ENCODE peak calls at places on chromosomes 1 and 21, in five cellular contexts. O is SW480, E is ELR, A is tibial artery, P is Panc1. F is an unnamed sample.

GRCh38 chr1:221174598-221174997 is 295.4 kb downstream of the HLX start:
- DNase-seq in A (peak), P (no peak), E (no peak), O (no peak), F (no peak)

GRCh38 chr1:155050560-155051341 is at the start of gene ADAM15:
- DNase-seq in E (peak), O (peak), P (no peak), A (peak), F (no peak)

GRCh38 chr21:38768385-38769071 is 37.2 kb upstream of the ETS2 start:
- DNase-seq in A (no peak), P (peak), E (peak), O (no peak), F (no peak)

GRCh38 chr1:69787151-69787550 is 219.4 kb downstream of the LRRC7 start:
- DNase-seq in A (no peak), O (no peak), P (no peak), E (no peak), F (no peak)

GRCh38 chr1:200488375-200489165 is 78.7 kb upstream of the ZNF281 start:
- DNase-seq in A (no peak), O (peak), E (peak), P (peak), F (peak)

GRCh38 chr1:151970128-151970527 is 23.5 kb downstream of the S100A10 start:
- DNase-seq in O (no peak), E (no peak), A (no peak), P (no peak), F (no peak)

GRCh38 chr1:23667411-23667810 is 24.2 kb upstream of the RPL11 start:
- DNase-seq in P (no peak), E (no peak), A (no peak), O (no peak), F (no peak)

GRCh38 chr21:44908496-44908895 is 12.2 kb downstream of the ITGB2 start:
- DNase-seq in A (no peak), E (no peak), O (no peak), P (no peak), F (no peak)

GRCh38 chr1:204990059-204990664 is 52.9 kb upstream of the CNTN2 start:
- DNase-seq in O (no peak), P (no peak), A (no peak), E (peak), F (no peak)

GRCh38 chr1:229907884-229908633 is 159.0 kb upstream of the GALNT2 start:
- DNase-seq in A (no peak), E (no peak), P (no peak), O (no peak), F (no peak)

GRCh38 chr1:82388679-82389078 is 587.9 kb downstream of the ADGRL2 start:
- DNase-seq in A (no peak), O (no peak), P (no peak), E (peak), F (no peak)

GRCh38 chr21:45142469-45142868 is 68.1 kb downstream of the ADARB1 start:
- DNase-seq in A (peak), O (peak), P (no peak), E (peak), F (no peak)

GRCh38 chr1:183506561-183506960 is 34.3 kb downstream of the SMG7 start:
- DNase-seq in O (no peak), A (no peak), E (no peak), P (no peak), F (no peak)

GRCh38 chr1:93471911-93472310 is 24.0 kb downstream of the FNBP1L start:
- DNase-seq in P (no peak), O (no peak), A (no peak), E (peak), F (peak)

GRCh38 chr1:212215910-212216309 is 69.3 kb upstream of the PPP2R5A start:
- DNase-seq in A (no peak), P (no peak), E (no peak), O (no peak), F (no peak)

GRCh38 chr1:185681034-185681633 is 53.1 kb upstream of the HMCN1 start:
- DNase-seq in P (no peak), O (peak), E (peak), A (no peak), F (no peak)

GRCh38 chr1:183291216-183291762 is 105.2 kb downstream of the LAMC2 start:
- DNase-seq in E (no peak), A (no peak), O (no peak), P (no peak), F (no peak)

GRCh38 chr1:101474039-101474665 is 237.3 kb downstream of the S1PR1 start:
- DNase-seq in A (no peak), O (peak), E (peak), P (no peak), F (no peak)

GRCh38 chr1:30451532-30452125 is 271.8 kb downstream of the MATN1 start:
- DNase-seq in O (no peak), P (no peak), E (no peak), A (peak), F (no peak)

GRCh38 chr1:188735567-188735966 is 1742.1 kb downstream of the BRINP3 start:
- DNase-seq in E (no peak), P (no peak), O (no peak), A (no peak), F (no peak)

GRCh38 chr1:47580451-47580980 is 142.7 kb downstream of the FOXD2 start:
- DNase-seq in A (peak), E (no peak), O (no peak), P (no peak), F (no peak)

GRCh38 chr21:28442624-28443023 is 550.1 kb downstream of the LTN1 start:
- DNase-seq in P (no peak), O (no peak), A (no peak), E (peak), F (no peak)

GRCh38 chr1:199029855-199030254 is 391.0 kb downstream of the PTPRC start:
- DNase-seq in A (no peak), P (no peak), O (no peak), E (peak), F (no peak)

GRCh38 chr1:197787056-197787455 is 11.8 kb upstream of the DENND1B start:
- DNase-seq in A (no peak), P (no peak), E (peak), O (no peak), F (no peak)

F was measured in SK-N-MC.